ENCODE peak calls at places on chromosomes 2 and 18, in ten cellular contexts. M, U, G, L, N, C, P, T, A and K are unnamed samples.

GRCh38 chr18:8548186-8548585 is 61.1 kb upstream of the RAB12 start:
- DNase-seq in P (no peak), A (no peak), C (no peak), G (no peak), U (no peak), L (no peak), N (no peak), T (peak), M (no peak), K (peak)

GRCh38 chr2:39780825-39781600 is 2.0 kb upstream of the THUMPD2 start:
- DNase-seq in P (no peak), U (no peak), C (no peak), G (no peak), N (no peak), M (no peak), A (no peak), T (peak), L (no peak), K (no peak)

GRCh38 chr18:56431551-56431950 is 206.8 kb downstream of the TXNL1 start:
- DNase-seq in T (peak), G (no peak), N (no peak), C (no peak), U (no peak), L (no peak), M (no peak), A (no peak), P (no peak), K (no peak)

GRCh38 chr2:238092486-238093035 is 7.6 kb upstream of the ESPNL start:
- DNase-seq in M (no peak), U (no peak), G (no peak), C (no peak), T (no peak), N (peak), L (no peak), P (no peak), A (no peak), K (no peak)

GRCh38 chr2:212539145-212539880 is 711 bp upstream of the ERBB4 start:
- DNase-seq in T (no peak), M (no peak), P (peak), N (no peak), C (no peak), G (no peak), L (no peak), A (no peak), U (no peak), K (no peak)

GRCh38 chr2:210568108-210568507 is 11.7 kb downstream of the CPS1 start:
- DNase-seq in U (no peak), A (no peak), L (no peak), G (no peak), N (no peak), T (no peak), C (no peak), P (no peak), M (no peak), K (no peak)

GRCh38 chr2:158724803-158725271 is 70.3 kb upstream of the DAPL1 start:
- DNase-seq in U (no peak), A (no peak), M (peak), P (no peak), T (no peak), G (no peak), C (no peak), L (no peak), N (no peak), K (no peak)

GRCh38 chr2:226796012-226796839 is 3.4 kb downstream of the IRS1 start:
- DNase-seq in A (no peak), T (peak), P (no peak), G (no peak), N (peak), M (no peak), U (no peak), C (no peak), L (no peak), K (peak)

GRCh38 chr2:156383798-156384197 is 51.3 kb upstream of the NR4A2 start:
- DNase-seq in L (no peak), P (no peak), C (no peak), U (no peak), T (no peak), M (no peak), N (no peak), G (no peak), A (no peak), K (no peak)

GRCh38 chr2:131673400-131674173 is 145.9 kb downstream of the CCDC74A start:
- DNase-seq in T (peak), N (peak), L (peak), M (peak), P (peak), G (peak), A (no peak), C (peak), U (peak), K (peak)

GRCh38 chr2:157173740-157174184 is 83.7 kb upstream of the GALNT5 start:
- DNase-seq in U (no peak), N (no peak), T (peak), P (no peak), M (peak), G (no peak), C (no peak), A (peak), L (no peak), K (peak)

GRCh38 chr18:56009451-56009850 is 421.5 kb upstream of the TCF4 start:
- DNase-seq in C (no peak), P (no peak), M (no peak), U (no peak), N (no peak), L (no peak), T (no peak), A (no peak), G (no peak), K (no peak)

GRCh38 chr18:61847164-61847791 is 45.5 kb downstream of the RNF152 start:
- DNase-seq in T (no peak), G (no peak), A (no peak), M (no peak), C (no peak), N (no peak), P (no peak), U (no peak), L (no peak), K (no peak)

GRCh38 chr2:202721621-202722020 is 86.9 kb downstream of the FAM117B start:
- DNase-seq in T (peak), U (no peak), A (no peak), P (no peak), G (no peak), C (no peak), L (no peak), N (no peak), M (no peak), K (peak)

GRCh38 chr2:66105354-66105753 is 329.6 kb upstream of the MEIS1 start:
- DNase-seq in M (no peak), G (no peak), N (no peak), C (no peak), P (no peak), U (no peak), A (no peak), T (no peak), L (no peak), K (no peak)

GRCh38 chr2:5777089-5777488 is 84.9 kb downstream of the SOX11 start:
- DNase-seq in G (no peak), M (no peak), U (no peak), C (no peak), N (no peak), P (no peak), A (no peak), T (peak), L (no peak), K (no peak)

GRCh38 chr18:77080283-77080682 is 52.3 kb downstream of the MBP start:
- DNase-seq in A (no peak), P (no peak), L (peak), T (no peak), N (peak), U (peak), M (no peak), C (no peak), G (no peak), K (no peak)

GRCh38 chr2:88754585-88755305 is 63.3 kb downstream of the RPIA start:
- DNase-seq in P (no peak), M (no peak), C (no peak), T (no peak), N (peak), A (no peak), L (no peak), U (no peak), G (no peak), K (no peak)

GRCh38 chr2:222538535-222538934 is 114.2 kb downstream of the SGPP2 start:
- DNase-seq in C (no peak), M (no peak), L (peak), P (no peak), N (no peak), U (no peak), A (no peak), T (no peak), G (no peak), K (no peak)

GRCh38 chr2:95086017-95086416 is 35.6 kb downstream of the MRPS5 start:
- DNase-seq in A (no peak), L (no peak), N (no peak), M (no peak), P (no peak), T (no peak), G (no peak), U (no peak), C (no peak), K (no peak)

GRCh38 chr2:190466819-190467444 is 58.8 kb downstream of the MFSD6 start:
- DNase-seq in P (no peak), N (no peak), A (no peak), T (no peak), M (no peak), C (no peak), G (no peak), U (no peak), L (no peak), K (no peak)

GRCh38 chr18:45993441-45993840 is 26.3 kb upstream of the EPG5 start:
- DNase-seq in C (no peak), P (no peak), M (no peak), N (no peak), T (peak), G (no peak), L (no peak), U (no peak), A (no peak), K (peak)

GRCh38 chr18:8982416-8983183 is 119.9 kb upstream of the NDUFV2 start:
- DNase-seq in A (peak), N (no peak), M (peak), G (no peak), C (no peak), L (peak), P (peak), U (no peak), T (peak), K (peak)

GRCh38 chr2:190138032-190138431 is 75.5 kb upstream of the MSTN start:
- DNase-seq in A (no peak), C (no peak), N (no peak), P (no peak), L (no peak), G (no peak), T (no peak), M (no peak), U (no peak), K (no peak)

GRCh38 chr2:179460530-179460929 is 195.9 kb upstream of the SESTD1 start:
- DNase-seq in T (peak), U (no peak), N (no peak), P (no peak), A (peak), C (no peak), M (no peak), L (no peak), G (no peak), K (peak)

GRCh38 chr18:48700222-48700845 is 161.5 kb downstream of the CTIF start:
- DNase-seq in L (no peak), M (no peak), N (no peak), C (no peak), G (no peak), T (no peak), P (no peak), A (no peak), U (no peak), K (no peak)